ENCODE peak calls at places on chromosomes 1 and 21, in eight cellular contexts. F, I, B, S, K, Y, L and A are unnamed samples. For H4K20me1, the result is how much of the 10 kb centered on the place peaks cover.

GRCh38 chr1:158471920-158472319 is at the start of gene OR10R2:
- DNase-seq in F (no peak), I (no peak), B (no peak), S (no peak), K (no peak), Y (no peak), L (no peak), A (no peak)

GRCh38 chr1:225466848-225467192 is 39.0 kb upstream of the LBR start:
- DNase-seq in F (no peak), I (no peak), B (no peak), S (no peak), K (no peak), Y (no peak), L (no peak), A (no peak)

GRCh38 chr1:92989253-92989652 is 28.0 kb upstream of the DIPK1A start:
- DNase-seq in F (no peak), I (no peak), B (no peak), S (peak), K (peak), Y (peak), L (no peak), A (no peak)

GRCh38 chr1:113930499-113931161 is 1.5 kb downstream of the HIPK1 start:
- DNase-seq in F (no peak), I (peak), B (peak), S (peak), K (peak), Y (peak), L (peak), A (peak)

GRCh38 chr1:190679032-190679431 is 201.4 kb upstream of the BRINP3 start:
- DNase-seq in F (no peak), I (peak), B (peak), S (no peak), K (peak), Y (peak), L (peak), A (no peak)

GRCh38 chr1:117271959-117272358 is 61.2 kb upstream of the VTCN1 start:
- DNase-seq in F (no peak), I (no peak), B (peak), S (no peak), K (peak), Y (no peak), L (no peak), A (no peak)

GRCh38 chr21:43690346-43690745 is 28.6 kb upstream of the PDXK start:
- DNase-seq in F (no peak), I (no peak), B (no peak), S (no peak), K (no peak), Y (no peak), L (no peak), A (peak)

GRCh38 chr21:45154511-45155508 is 80.4 kb downstream of the ADARB1 start:
- DNase-seq in F (peak), I (peak), B (peak), S (peak), K (no peak), Y (peak), L (no peak), A (peak)

GRCh38 chr1:206768472-206769330 is 1.9 kb upstream of the IL19 start:
- DNase-seq in F (no peak), I (no peak), B (no peak), S (no peak), K (no peak), Y (no peak), L (no peak), A (no peak)

GRCh38 chr1:66206563-66207154 is 327.3 kb upstream of the SGIP1 start:
- DNase-seq in F (no peak), I (peak), B (peak), S (peak), K (no peak), Y (no peak), L (no peak), A (no peak)

GRCh38 chr1:190373705-190374336 is 103.8 kb downstream of the BRINP3 start:
- DNase-seq in F (no peak), I (peak), B (peak), S (no peak), K (peak), Y (peak), L (peak), A (no peak)

GRCh38 chr1:158067651-158068050 is 74.2 kb downstream of the KIRREL1 start:
- DNase-seq in F (no peak), I (peak), B (peak), S (peak), K (no peak), Y (no peak), L (no peak), A (peak)

GRCh38 chr1:164141717-164142268 is 417.2 kb upstream of the PBX1 start:
- DNase-seq in F (no peak), I (no peak), B (no peak), S (no peak), K (no peak), Y (no peak), L (no peak), A (no peak)

GRCh38 chr1:54965624-54966340 is 14.6 kb upstream of the TMEM61 start:
- DNase-seq in F (no peak), I (peak), B (peak), S (peak), K (peak), Y (peak), L (peak), A (peak)

GRCh38 chr1:6053206-6053546 is 7.5 kb downstream of the KCNAB2 start:
- DNase-seq in F (no peak), I (no peak), B (no peak), S (no peak), K (no peak), Y (no peak), L (no peak), A (no peak)

GRCh38 chr1:88825721-88826120 is 65.6 kb downstream of the GTF2B start:
- DNase-seq in F (no peak), I (no peak), B (no peak), S (no peak), K (no peak), Y (no peak), L (no peak), A (no peak)

GRCh38 chr1:37034301-37035013 is at the start of gene GRIK3:
- DNase-seq in F (peak), I (no peak), B (no peak), S (peak), K (no peak), Y (no peak), L (no peak), A (no peak)

GRCh38 chr1:66478116-66478515 is 55.8 kb upstream of the SGIP1 start:
- DNase-seq in F (no peak), I (peak), B (peak), S (peak), K (peak), Y (peak), L (no peak), A (peak)

GRCh38 chr1:179121159-179121938 is 39.5 kb downstream of the TOR3A start:
- DNase-seq in F (peak), I (peak), B (peak), S (peak), K (peak), Y (no peak), L (no peak), A (no peak)

GRCh38 chr1:64505944-64506658 is 36.2 kb downstream of the CACHD1 start:
- DNase-seq in F (no peak), I (no peak), B (peak), S (no peak), K (peak), Y (peak), L (no peak), A (no peak)

GRCh38 chr1:172902861-172903381 is 147.8 kb downstream of the TNFSF18 start:
- DNase-seq in F (no peak), I (peak), B (peak), S (peak), K (peak), Y (peak), L (peak), A (no peak)

GRCh38 chr1:19424651-19425570 is 60.4 kb downstream of the CAPZB start:
- DNase-seq in F (no peak), I (no peak), B (no peak), S (no peak), K (no peak), Y (no peak), L (no peak), A (no peak)

GRCh38 chr1:163538682-163539081 is 216.9 kb downstream of the NUF2 start:
- DNase-seq in F (no peak), I (no peak), B (no peak), S (no peak), K (no peak), Y (no peak), L (no peak), A (no peak)

GRCh38 chr1:3775498-3776230 is 3.1 kb downstream of the SMIM1 start:
- DNase-seq in F (no peak), I (peak), B (peak), S (peak), K (peak), Y (peak), L (no peak), A (peak)

GRCh38 chr1:184854456-184855180 is 100.0 kb upstream of the EDEM3 start:
- DNase-seq in F (no peak), I (peak), B (peak), S (peak), K (no peak), Y (no peak), L (peak), A (peak)

GRCh38 chr1:29973406-29973805 is 737.1 kb downstream of the PTPRU start:
- DNase-seq in F (peak), I (no peak), B (peak), S (no peak), K (no peak), Y (no peak), L (no peak), A (no peak)

GRCh38 chr21:29581393-29581792 is 282.7 kb downstream of the BACH1 start:
- DNase-seq in F (no peak), I (no peak), B (no peak), S (no peak), K (no peak), Y (no peak), L (no peak), A (no peak)

GRCh38 chr1:66393586-66394334 is 140.2 kb upstream of the SGIP1 start:
- DNase-seq in F (no peak), I (no peak), B (no peak), S (no peak), K (no peak), Y (no peak), L (no peak), A (no peak)

GRCh38 chr1:183023601-183024351 is 556 bp downstream of the LAMC1 start:
- DNase-seq in F (peak), I (peak), B (peak), S (peak), K (peak), Y (peak), L (peak), A (peak)

GRCh38 chr1:42942444-42942843 is 16.2 kb downstream of the SLC2A1 start:
- DNase-seq in F (no peak), I (no peak), B (no peak), S (no peak), K (no peak), Y (no peak), L (no peak), A (no peak)

GRCh38 chr1:42943166-42943565 is 15.5 kb downstream of the SLC2A1 start:
- DNase-seq in F (no peak), I (no peak), B (peak), S (no peak), K (peak), Y (peak), L (no peak), A (peak)

GRCh38 chr1:42944207-42944928 is 14.3 kb downstream of the SLC2A1 start:
- DNase-seq in F (no peak), I (no peak), B (no peak), S (no peak), K (peak), Y (no peak), L (peak), A (peak)

GRCh38 chr1:42945171-42945570 is 13.5 kb downstream of the SLC2A1 start:
- DNase-seq in F (no peak), I (no peak), B (no peak), S (no peak), K (no peak), Y (no peak), L (no peak), A (no peak)

DNA sequence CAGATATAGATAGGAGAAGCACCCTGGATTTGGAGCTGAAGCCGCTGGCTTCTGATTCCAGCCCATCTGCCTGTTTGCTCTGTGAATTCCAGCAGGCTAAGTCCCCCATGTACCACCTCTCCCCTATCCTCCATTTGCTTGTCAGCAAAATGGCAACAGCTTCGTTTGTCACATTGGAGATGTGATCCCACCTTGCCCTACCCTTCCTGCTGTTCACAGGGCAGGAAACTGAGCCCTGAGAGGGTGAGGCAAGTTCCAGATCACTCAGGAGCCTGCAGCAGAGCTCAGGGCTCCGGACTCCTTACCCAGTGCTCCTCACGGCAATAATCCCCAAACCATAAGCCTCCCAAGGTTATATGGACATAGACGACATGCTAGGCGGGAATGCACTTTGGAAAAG is 14.9 kb downstream of the SLC2A1 start:
- DNase-seq in F (no peak), I (no peak), B (no peak), S (no peak), K (no peak), Y (no peak), L (no peak), A (no peak)
- H4K20me1 ChIP-seq in F (half or more), I (half or more), B (under half), S (under half), K (under half), Y (under half), L (under half), A (under half)

GRCh38 chr1:230169454-230170152 is 102.6 kb downstream of the GALNT2 start:
- DNase-seq in F (peak), I (peak), B (peak), S (no peak), K (no peak), Y (no peak), L (no peak), A (no peak)
- H4K20me1 ChIP-seq in F (under half), I (half or more), B (under half), S (under half), K (under half), Y (under half), L (under half), A (under half)

DNA sequence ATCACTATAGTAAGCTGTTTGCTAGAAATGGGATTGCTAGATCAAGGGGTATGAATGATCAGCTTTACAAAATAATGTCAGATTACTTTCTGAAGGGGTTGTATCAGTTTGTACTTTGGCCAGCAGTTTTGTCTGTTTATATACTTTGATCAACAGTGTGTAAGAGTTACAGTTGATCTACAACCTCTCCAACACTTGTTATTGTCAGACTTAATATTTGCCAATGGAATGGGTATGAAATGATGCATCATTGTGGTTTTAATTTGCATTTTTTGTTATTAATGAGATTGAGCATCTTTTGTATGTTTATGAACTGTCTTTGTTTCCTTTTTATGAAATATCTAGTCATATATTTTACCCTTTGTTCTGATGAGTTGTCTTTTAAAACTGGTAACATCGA is 4.3 kb downstream of the TTC3 start:
- DNase-seq in F (no peak), I (no peak), B (no peak), S (no peak), K (no peak), Y (no peak), L (no peak), A (no peak)
- H4K20me1 ChIP-seq in F (under half), I (half or more), B (under half), S (under half), K (under half), Y (under half), L (under half), A (half or more)

DNA sequence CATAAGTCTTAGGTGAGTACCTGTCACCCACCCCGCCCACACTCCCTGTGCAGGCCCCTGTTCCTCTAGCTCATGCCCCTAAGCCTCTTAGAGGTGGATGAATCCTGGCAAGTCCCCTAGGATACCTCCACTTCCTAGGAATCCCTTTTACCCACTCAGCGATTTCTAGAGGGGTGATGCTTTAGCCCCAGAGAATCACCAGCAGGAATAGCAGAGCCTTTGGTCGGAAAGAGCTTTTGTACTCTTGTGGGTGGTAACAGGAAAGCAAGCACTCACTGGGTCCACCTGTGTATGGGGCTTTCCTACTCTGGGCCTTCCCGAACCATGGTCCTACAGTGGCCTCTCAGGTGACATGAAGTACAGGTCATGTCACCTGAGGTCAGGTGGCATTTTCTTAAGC is 172.4 kb downstream of the CLIC6 start:
- DNase-seq in F (no peak), I (no peak), B (no peak), S (no peak), K (no peak), Y (no peak), L (no peak), A (no peak)
- H4K20me1 ChIP-seq in F (under half), I (half or more), B (under half), S (under half), K (under half), Y (under half), L (under half), A (half or more)

DNA sequence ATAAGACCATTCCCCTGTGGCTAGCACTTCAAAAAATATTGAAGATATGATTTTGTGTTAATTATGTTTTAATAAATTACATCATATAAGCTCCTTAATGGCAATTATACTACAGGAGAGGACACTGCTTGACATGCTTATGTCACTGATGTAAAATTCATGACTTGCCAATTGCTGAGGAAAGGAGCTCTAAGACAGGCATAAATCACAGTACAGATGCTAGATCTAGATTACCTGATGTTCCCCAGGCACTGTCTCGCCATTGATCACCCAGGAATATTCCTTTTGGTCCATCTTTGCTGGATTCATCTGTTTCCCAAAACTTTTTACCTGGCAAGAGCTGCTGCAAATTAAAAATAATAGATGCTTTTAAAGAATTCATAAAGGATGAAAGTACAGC is 58.8 kb downstream of the PUM1 start:
- DNase-seq in F (no peak), I (no peak), B (no peak), S (no peak), K (no peak), Y (no peak), L (no peak), A (no peak)
- H4K20me1 ChIP-seq in F (under half), I (half or more), B (under half), S (under half), K (half or more), Y (under half), L (under half), A (half or more)

GRCh38 chr1:70360321-70360720 is 5.8 kb upstream of the ANKRD13C start:
- DNase-seq in F (no peak), I (no peak), B (no peak), S (no peak), K (peak), Y (no peak), L (no peak), A (no peak)
- H4K20me1 ChIP-seq in F (under half), I (under half), B (under half), S (under half), K (under half), Y (under half), L (under half), A (under half)

GRCh38 chr1:236880209-236880608 is 85.1 kb downstream of the MTR start:
- DNase-seq in F (no peak), I (no peak), B (no peak), S (no peak), K (no peak), Y (no peak), L (no peak), A (no peak)
- H4K20me1 ChIP-seq in F (under half), I (under half), B (under half), S (under half), K (under half), Y (under half), L (under half), A (under half)

GRCh38 chr1:43691871-43692815 is 15.2 kb upstream of the ST3GAL3 start:
- DNase-seq in F (no peak), I (no peak), B (no peak), S (no peak), K (no peak), Y (no peak), L (no peak), A (no peak)
- H4K20me1 ChIP-seq in F (under half), I (under half), B (under half), S (under half), K (under half), Y (under half), L (under half), A (under half)

GRCh38 chr1:35178874-35179380 is 14.0 kb downstream of the SFPQ start:
- DNase-seq in F (no peak), I (no peak), B (no peak), S (no peak), K (no peak), Y (no peak), L (no peak), A (no peak)

GRCh38 chr1:35179864-35180263 is 13.1 kb downstream of the SFPQ start:
- DNase-seq in F (no peak), I (no peak), B (no peak), S (no peak), K (no peak), Y (no peak), L (no peak), A (no peak)

GRCh38 chr1:35180776-35181374 is 12.1 kb downstream of the SFPQ start:
- DNase-seq in F (no peak), I (peak), B (peak), S (peak), K (no peak), Y (no peak), L (no peak), A (peak)

GRCh38 chr1:35177237-35177786 is 15.6 kb downstream of the SFPQ start:
- DNase-seq in F (no peak), I (no peak), B (no peak), S (no peak), K (no peak), Y (no peak), L (no peak), A (no peak)

GRCh38 chr1:35178295-35178695 is 14.7 kb downstream of the SFPQ start:
- DNase-seq in F (no peak), I (no peak), B (no peak), S (no peak), K (no peak), Y (no peak), L (no peak), A (no peak)
- H4K20me1 ChIP-seq in F (under half), I (half or more), B (under half), S (under half), K (half or more), Y (under half), L (under half), A (half or more)